ENCODE peak calls at places on chromosomes 4 and X, in seven cellular contexts. G is GM12878, Z is SK-N-SH, S is K562, M is H1, X is GM12891, O is HepG2. I is an unnamed sample.

GRCh38 chrX:107429090-107429489 is 20.4 kb upstream of the FRMPD3 start:
- DNase-seq in G (no peak), Z (no peak), S (no peak), M (peak; percentile 49), X (no peak), O (peak; percentile 15), I (no peak)

GRCh38 chr4:38180456-38180855 is 220.3 kb downstream of the PTTG2 start:
- DNase-seq in G (no peak), Z (no peak), S (no peak), M (no peak), X (no peak), O (no peak), I (no peak)

GRCh38 chr4:7769936-7770674 is 169.6 kb downstream of the AFAP1 start:
- DNase-seq in G (no peak), Z (peak; percentile 73), S (no peak), M (peak; percentile 60), X (no peak), O (peak; percentile 53), I (no peak)

GRCh38 chr4:1091561-1091995 is 21.8 kb downstream of the RNF212 start:
- DNase-seq in G (no peak), Z (no peak), S (no peak), M (no peak), X (no peak), O (no peak), I (no peak)

GRCh38 chrX:68403522-68403921 is 29.8 kb downstream of the OPHN1 start:
- DNase-seq in G (no peak), Z (no peak), S (no peak), M (no peak), X (no peak), O (no peak), I (no peak)

GRCh38 chr4:108683479-108683878 is 33.1 kb downstream of the OSTC start:
- DNase-seq in G (no peak), Z (peak; percentile 8), S (no peak), M (no peak), X (no peak), O (peak; percentile 15), I (no peak)

GRCh38 chrX:150051096-150051495 is 112.8 kb upstream of the EOLA2 start:
- DNase-seq in G (no peak), Z (no peak), S (no peak), M (no peak), X (no peak), O (no peak), I (no peak)

GRCh38 chr4:128782875-128783614 is 26.5 kb upstream of the JADE1 start:
- DNase-seq in G (no peak), Z (no peak), S (no peak), M (no peak), X (no peak), O (no peak), I (no peak)

GRCh38 chr4:143336828-143337599 is at the start of gene GAB1:
- DNase-seq in G (no peak), Z (peak; percentile 82), S (peak; percentile 61), M (peak; percentile 81), X (peak; percentile 48), O (peak; percentile 71), I (peak; percentile 47)

GRCh38 chrX:22662776-22663175 is 337.0 kb upstream of the DDX53 start:
- DNase-seq in G (no peak), Z (no peak), S (no peak), M (no peak), X (no peak), O (no peak), I (no peak)

GRCh38 chr4:75980576-75980975 is 10.2 kb downstream of the SDAD1 start:
- DNase-seq in G (no peak), Z (no peak), S (no peak), M (no peak), X (no peak), O (no peak), I (no peak)

GRCh38 chr4:153676491-153676890 is 7.6 kb upstream of the TLR2 start:
- DNase-seq in G (no peak), Z (no peak), S (no peak), M (no peak), X (no peak), O (no peak), I (no peak)

GRCh38 chrX:73850124-73851013 is 287.4 kb downstream of the CHIC1 start:
- DNase-seq in G (peak; percentile 62), Z (peak; percentile 44), S (peak; percentile 30), M (no peak), X (peak; percentile 5), O (peak; percentile 1), I (no peak)

GRCh38 chr4:166323250-166323649 is 450.2 kb downstream of the TLL1 start:
- DNase-seq in G (no peak), Z (no peak), S (no peak), M (no peak), X (no peak), O (no peak), I (no peak)

GRCh38 chr4:3855646-3856045 is 89.5 kb downstream of the ADRA2C start:
- DNase-seq in G (no peak), Z (no peak), S (no peak), M (no peak), X (no peak), O (no peak), I (no peak)

GRCh38 chrX:69173906-69174305 is 8.7 kb upstream of the PJA1 start:
- DNase-seq in G (no peak), Z (no peak), S (no peak), M (no peak), X (no peak), O (no peak), I (no peak)

GRCh38 chrX:67652581-67652980 is 108.8 kb downstream of the AR start:
- DNase-seq in G (no peak), Z (no peak), S (no peak), M (no peak), X (no peak), O (no peak), I (no peak)

GRCh38 chr4:182015893-182016292 is 227.3 kb upstream of the TENM3 start:
- DNase-seq in G (no peak), Z (no peak), S (no peak), M (no peak), X (no peak), O (no peak), I (no peak)

GRCh38 chr4:182010876-182011275 is 232.3 kb upstream of the TENM3 start:
- DNase-seq in G (no peak), Z (no peak), S (no peak), M (no peak), X (no peak), O (no peak), I (no peak)

GRCh38 chr4:182017038-182017437 is 226.2 kb upstream of the TENM3 start:
- DNase-seq in G (no peak), Z (no peak), S (no peak), M (no peak), X (no peak), O (no peak), I (no peak)

GRCh38 chr4:182014989-182015388 is 228.2 kb upstream of the TENM3 start:
- DNase-seq in G (no peak), Z (no peak), S (no peak), M (no peak), X (no peak), O (no peak), I (no peak)

GRCh38 chr4:182014164-182014563 is 229.0 kb upstream of the TENM3 start:
- DNase-seq in G (no peak), Z (no peak), S (no peak), M (no peak), X (no peak), O (no peak), I (no peak)
- TF ChIP-seq POLR2AphosphoS5 in G (no peak), Z (no peak), S (no peak), M (no peak), X (no peak), O (no peak), I (no peak)

GRCh38 chrX:119427024-119427794 is 28.1 kb downstream of the SLC25A43 start:
- DNase-seq in G (peak; percentile 28), Z (no peak), S (peak; percentile 54), M (no peak), X (peak; percentile 26), O (no peak), I (peak; percentile 20)

GRCh38 chrX:119427795-119428185 is 28.7 kb downstream of the SLC25A43 start:
- DNase-seq in G (no peak), Z (no peak), S (no peak), M (no peak), X (no peak), O (no peak), I (no peak)

GRCh38 chrX:119421306-119421705 is 22.2 kb downstream of the SLC25A43 start:
- DNase-seq in G (no peak), Z (no peak), S (no peak), M (no peak), X (no peak), O (no peak), I (no peak)

GRCh38 chrX:119423631-119424030 is 24.5 kb downstream of the SLC25A43 start:
- DNase-seq in G (no peak), Z (no peak), S (no peak), M (no peak), X (no peak), O (no peak), I (no peak)

DNA sequence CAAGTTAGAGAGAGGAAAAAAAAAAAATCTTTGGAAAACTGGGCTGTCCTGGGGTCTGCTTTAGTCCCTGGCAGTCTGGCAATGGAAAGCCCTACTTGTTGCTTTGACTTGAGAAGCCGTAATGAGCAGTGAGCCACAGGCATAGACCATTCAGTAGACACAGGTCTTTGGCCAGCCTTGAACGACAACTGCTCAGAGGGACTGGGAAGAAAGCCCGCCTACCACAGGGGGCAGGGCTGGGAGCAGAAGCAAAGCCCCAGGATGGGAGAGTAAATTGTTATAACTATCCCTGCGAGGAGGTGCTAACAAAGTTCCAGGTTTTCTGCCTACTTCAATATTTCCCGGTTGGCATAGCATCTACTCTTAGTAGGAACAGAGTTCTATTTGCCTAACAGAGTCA is 25.9 kb downstream of the SLC25A43 start:
- DNase-seq in G (no peak), Z (no peak), S (no peak), M (no peak), X (no peak), O (no peak), I (no peak)
- TF ChIP-seq TAF1 in G (no peak), Z (no peak), S (no peak), M (no peak), X (no peak), O (no peak), I (no peak)

DNA sequence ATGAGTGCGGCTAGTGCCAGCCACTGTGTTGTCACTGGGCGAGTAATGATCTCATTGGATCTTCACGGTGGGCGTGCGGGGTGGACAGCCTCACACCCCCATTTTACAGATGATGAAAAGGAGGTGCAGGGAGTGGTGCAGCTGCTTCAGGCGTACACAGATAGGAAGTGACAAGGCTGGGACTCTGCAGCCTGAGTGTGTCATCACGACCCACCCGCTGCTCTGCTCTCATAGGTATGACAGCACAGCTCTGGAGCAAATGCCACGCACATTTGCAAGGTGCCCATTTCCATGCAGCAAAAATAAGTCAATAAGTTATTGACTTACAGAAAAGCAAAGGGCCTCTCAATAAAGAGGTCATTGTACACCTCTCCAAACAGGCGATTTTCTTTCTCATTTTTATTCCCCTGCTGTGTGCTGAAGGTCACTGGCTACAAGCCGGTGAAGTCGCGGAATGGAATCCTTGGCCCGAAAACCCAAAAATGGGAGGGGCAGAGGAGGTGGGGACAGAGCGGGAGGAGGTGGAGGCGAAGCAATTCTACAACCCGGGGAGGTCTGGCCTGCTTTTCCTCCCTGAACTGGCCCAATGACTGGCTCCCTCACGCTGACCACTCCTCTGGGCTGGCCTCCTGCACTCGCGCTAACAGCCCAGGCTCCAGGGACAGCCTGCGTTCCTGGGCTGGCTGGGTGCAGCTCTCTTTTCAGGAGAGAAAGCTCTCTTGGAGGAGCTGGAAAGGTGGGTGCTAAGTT is at the start of gene SOD3:
- DNase-seq in G (no peak), Z (no peak), S (peak; percentile 50), M (peak; percentile 74), X (no peak), O (peak; percentile 18), I (no peak)
- TF ChIP-seq POLR2AphosphoS5 in G (no peak), Z (peak; percentile 88), S (no peak), M (no peak), X (no peak), O (no peak), I (no peak)

GRCh38 chr4:19944806-19945205 is 306.9 kb upstream of the SLIT2 start:
- DNase-seq in G (no peak), Z (peak; percentile 44), S (no peak), M (no peak), X (no peak), O (no peak), I (no peak)
- TF ChIP-seq TAF1 in G (no peak), Z (no peak), S (no peak), M (no peak), X (no peak), O (no peak), I (no peak)

I was measured in GM12892.